ENCODE peak calls at places on chromosomes 13 and 19, in eight cellular contexts. One of them, this sample, is unnamed. For H3K9me3, the result is how much of the 10 kb centered on the place peaks cover.

GRCh38 chr19:19406878-19407639 is 1.6 kb downstream of the GATAD2A start:
- DNase-seq in tibial nerve: no peak
- DNase-seq in psoas muscle: peak
- DNase-seq in lower lobe of right lung: peak
- DNase-seq in CD4-positive, CD25-positive, alpha-beta regulatory T cell: peak
- DNase-seq in testis: peak
- DNase-seq in body of pancreas: peak
- DNase-seq in H1: no peak
- DNase-seq in this sample: peak

GRCh38 chr19:19662866-19663291 is 597 bp downstream of the ATP13A1 start:
- DNase-seq in tibial nerve: no peak
- DNase-seq in psoas muscle: peak
- DNase-seq in lower lobe of right lung: no peak
- DNase-seq in CD4-positive, CD25-positive, alpha-beta regulatory T cell: no peak
- DNase-seq in testis: no peak
- DNase-seq in body of pancreas: no peak
- DNase-seq in H1: no peak
- DNase-seq in this sample: no peak

GRCh38 chr13:28761586-28761985 is 42.8 kb upstream of the SLC46A3 start:
- DNase-seq in tibial nerve: no peak
- DNase-seq in psoas muscle: no peak
- DNase-seq in lower lobe of right lung: no peak
- DNase-seq in CD4-positive, CD25-positive, alpha-beta regulatory T cell: no peak
- DNase-seq in testis: no peak
- DNase-seq in body of pancreas: no peak
- DNase-seq in H1: no peak
- DNase-seq in this sample: no peak

GRCh38 chr13:76516013-76516412 is 370.2 kb downstream of the KCTD12 start:
- DNase-seq in tibial nerve: no peak
- DNase-seq in psoas muscle: no peak
- DNase-seq in lower lobe of right lung: no peak
- DNase-seq in CD4-positive, CD25-positive, alpha-beta regulatory T cell: no peak
- DNase-seq in testis: no peak
- DNase-seq in body of pancreas: no peak
- DNase-seq in H1: no peak
- DNase-seq in this sample: no peak

GRCh38 chr19:9917322-9917721 is 19.0 kb downstream of the OLFM2 start:
- DNase-seq in tibial nerve: no peak
- DNase-seq in psoas muscle: no peak
- DNase-seq in lower lobe of right lung: no peak
- DNase-seq in CD4-positive, CD25-positive, alpha-beta regulatory T cell: no peak
- DNase-seq in testis: peak
- DNase-seq in body of pancreas: peak
- DNase-seq in H1: no peak
- DNase-seq in this sample: peak

GRCh38 chr13:40127925-40128324 is 472.5 kb downstream of the COG6 start:
- DNase-seq in tibial nerve: no peak
- DNase-seq in psoas muscle: no peak
- DNase-seq in lower lobe of right lung: no peak
- DNase-seq in CD4-positive, CD25-positive, alpha-beta regulatory T cell: no peak
- DNase-seq in testis: no peak
- DNase-seq in body of pancreas: no peak
- DNase-seq in H1: no peak
- DNase-seq in this sample: no peak

GRCh38 chr19:10461047-10461949 is 41.0 kb downstream of the PDE4A start:
- DNase-seq in tibial nerve: peak
- DNase-seq in psoas muscle: peak
- DNase-seq in lower lobe of right lung: peak
- DNase-seq in CD4-positive, CD25-positive, alpha-beta regulatory T cell: peak
- DNase-seq in testis: peak
- DNase-seq in body of pancreas: peak
- DNase-seq in H1: peak
- DNase-seq in this sample: peak

GRCh38 chr13:97295279-97296182 is 73.4 kb downstream of the MBNL2 start:
- DNase-seq in tibial nerve: no peak
- DNase-seq in psoas muscle: no peak
- DNase-seq in lower lobe of right lung: no peak
- DNase-seq in CD4-positive, CD25-positive, alpha-beta regulatory T cell: no peak
- DNase-seq in testis: no peak
- DNase-seq in body of pancreas: no peak
- DNase-seq in H1: no peak
- DNase-seq in this sample: no peak

GRCh38 chr13:40130871-40131636 is 475.6 kb downstream of the COG6 start:
- DNase-seq in tibial nerve: no peak
- DNase-seq in psoas muscle: no peak
- DNase-seq in lower lobe of right lung: no peak
- DNase-seq in CD4-positive, CD25-positive, alpha-beta regulatory T cell: no peak
- DNase-seq in testis: no peak
- DNase-seq in body of pancreas: no peak
- DNase-seq in H1: no peak
- DNase-seq in this sample: no peak

GRCh38 chr19:15538774-15539173 is 30.4 kb downstream of the CYP4F22 start:
- DNase-seq in tibial nerve: no peak
- DNase-seq in psoas muscle: no peak
- DNase-seq in lower lobe of right lung: no peak
- DNase-seq in CD4-positive, CD25-positive, alpha-beta regulatory T cell: no peak
- DNase-seq in testis: no peak
- DNase-seq in body of pancreas: no peak
- DNase-seq in H1: no peak
- DNase-seq in this sample: no peak

GRCh38 chr13:71854401-71854800 is 12.6 kb downstream of the DACH1 start:
- DNase-seq in tibial nerve: no peak
- DNase-seq in psoas muscle: no peak
- DNase-seq in lower lobe of right lung: no peak
- DNase-seq in CD4-positive, CD25-positive, alpha-beta regulatory T cell: no peak
- DNase-seq in testis: no peak
- DNase-seq in body of pancreas: no peak
- DNase-seq in H1: no peak
- DNase-seq in this sample: no peak

GRCh38 chr19:31356587-31357314 is 7.5 kb upstream of the TSHZ3 start:
- DNase-seq in tibial nerve: no peak
- DNase-seq in psoas muscle: peak
- DNase-seq in lower lobe of right lung: peak
- DNase-seq in CD4-positive, CD25-positive, alpha-beta regulatory T cell: peak
- DNase-seq in testis: peak
- DNase-seq in body of pancreas: peak
- DNase-seq in H1: no peak
- DNase-seq in this sample: no peak

GRCh38 chr19:45451181-45451849 is 16.5 kb upstream of the FOSB start:
- DNase-seq in tibial nerve: no peak
- DNase-seq in psoas muscle: peak
- DNase-seq in lower lobe of right lung: no peak
- DNase-seq in CD4-positive, CD25-positive, alpha-beta regulatory T cell: peak
- DNase-seq in testis: peak
- DNase-seq in body of pancreas: peak
- DNase-seq in H1: no peak
- DNase-seq in this sample: no peak

GRCh38 chr13:76454991-76455390 is 431.2 kb downstream of the KCTD12 start:
- DNase-seq in tibial nerve: no peak
- DNase-seq in psoas muscle: no peak
- DNase-seq in lower lobe of right lung: no peak
- DNase-seq in CD4-positive, CD25-positive, alpha-beta regulatory T cell: no peak
- DNase-seq in testis: no peak
- DNase-seq in body of pancreas: no peak
- DNase-seq in H1: no peak
- DNase-seq in this sample: no peak

GRCh38 chr19:17772172-17772571 is 20.9 kb downstream of the FCHO1 start:
- DNase-seq in tibial nerve: no peak
- DNase-seq in psoas muscle: no peak
- DNase-seq in lower lobe of right lung: no peak
- DNase-seq in CD4-positive, CD25-positive, alpha-beta regulatory T cell: no peak
- DNase-seq in testis: peak
- DNase-seq in body of pancreas: no peak
- DNase-seq in H1: no peak
- DNase-seq in this sample: no peak

GRCh38 chr13:20828540-20829364 is 55.0 kb upstream of the EEF1AKMT1 start:
- DNase-seq in tibial nerve: no peak
- DNase-seq in psoas muscle: no peak
- DNase-seq in lower lobe of right lung: no peak
- DNase-seq in CD4-positive, CD25-positive, alpha-beta regulatory T cell: peak
- DNase-seq in testis: no peak
- DNase-seq in body of pancreas: peak
- DNase-seq in H1: no peak
- DNase-seq in this sample: peak

GRCh38 chr19:23554548-23554947 is 132.5 kb downstream of the ZNF675 start:
- DNase-seq in tibial nerve: no peak
- DNase-seq in psoas muscle: no peak
- DNase-seq in lower lobe of right lung: no peak
- DNase-seq in CD4-positive, CD25-positive, alpha-beta regulatory T cell: no peak
- DNase-seq in testis: no peak
- DNase-seq in body of pancreas: no peak
- DNase-seq in H1: no peak
- DNase-seq in this sample: no peak

GRCh38 chr19:18023596-18024212 is 15.7 kb downstream of the ARRDC2 start:
- DNase-seq in tibial nerve: peak
- DNase-seq in psoas muscle: peak
- DNase-seq in lower lobe of right lung: peak
- DNase-seq in CD4-positive, CD25-positive, alpha-beta regulatory T cell: peak
- DNase-seq in testis: peak
- DNase-seq in body of pancreas: peak
- DNase-seq in H1: no peak
- DNase-seq in this sample: no peak

GRCh38 chr19:4360641-4361151 is 17.3 kb downstream of the MPND start:
- DNase-seq in tibial nerve: no peak
- DNase-seq in psoas muscle: no peak
- DNase-seq in lower lobe of right lung: peak
- DNase-seq in CD4-positive, CD25-positive, alpha-beta regulatory T cell: no peak
- DNase-seq in testis: peak
- DNase-seq in body of pancreas: no peak
- DNase-seq in H1: no peak
- DNase-seq in this sample: peak

GRCh38 chr19:33395561-33396550 is 22.3 kb downstream of the CEBPG start:
- DNase-seq in tibial nerve: peak
- DNase-seq in psoas muscle: peak
- DNase-seq in lower lobe of right lung: peak
- DNase-seq in CD4-positive, CD25-positive, alpha-beta regulatory T cell: no peak
- DNase-seq in testis: peak
- DNase-seq in body of pancreas: no peak
- DNase-seq in H1: no peak
- DNase-seq in this sample: no peak

GRCh38 chr19:4098493-4098892 is 25.4 kb downstream of the MAP2K2 start:
- DNase-seq in tibial nerve: no peak
- DNase-seq in psoas muscle: peak
- DNase-seq in lower lobe of right lung: no peak
- DNase-seq in CD4-positive, CD25-positive, alpha-beta regulatory T cell: no peak
- DNase-seq in testis: no peak
- DNase-seq in body of pancreas: no peak
- DNase-seq in H1: no peak
- DNase-seq in this sample: no peak

GRCh38 chr19:34838753-34839431 is 65.9 kb upstream of the ZNF599 start:
- DNase-seq in tibial nerve: no peak
- DNase-seq in psoas muscle: no peak
- DNase-seq in lower lobe of right lung: no peak
- DNase-seq in CD4-positive, CD25-positive, alpha-beta regulatory T cell: no peak
- DNase-seq in testis: peak
- DNase-seq in body of pancreas: peak
- DNase-seq in H1: peak
- DNase-seq in this sample: peak

GRCh38 chr19:38441660-38442348 is 8.3 kb downstream of the RYR1 start:
- DNase-seq in tibial nerve: no peak
- DNase-seq in psoas muscle: no peak
- DNase-seq in lower lobe of right lung: no peak
- DNase-seq in CD4-positive, CD25-positive, alpha-beta regulatory T cell: no peak
- DNase-seq in testis: no peak
- DNase-seq in body of pancreas: no peak
- DNase-seq in H1: no peak
- DNase-seq in this sample: peak

GRCh38 chr19:27635401-27635800 is 1577.5 kb downstream of the UQCRFS1 start:
- DNase-seq in tibial nerve: no peak
- DNase-seq in psoas muscle: no peak
- DNase-seq in lower lobe of right lung: no peak
- DNase-seq in CD4-positive, CD25-positive, alpha-beta regulatory T cell: no peak
- DNase-seq in testis: no peak
- DNase-seq in body of pancreas: no peak
- DNase-seq in H1: no peak
- DNase-seq in this sample: no peak
- H3K9me3 ChIP-seq in tibial nerve: half or more
- H3K9me3 ChIP-seq in psoas muscle: under half
- H3K9me3 ChIP-seq in lower lobe of right lung: under half
- H3K9me3 ChIP-seq in CD4-positive, CD25-positive, alpha-beta regulatory T cell: half or more
- H3K9me3 ChIP-seq in testis: under half
- H3K9me3 ChIP-seq in body of pancreas: under half
- H3K9me3 ChIP-seq in H1: under half
- H3K9me3 ChIP-seq in this sample: under half

DNA sequence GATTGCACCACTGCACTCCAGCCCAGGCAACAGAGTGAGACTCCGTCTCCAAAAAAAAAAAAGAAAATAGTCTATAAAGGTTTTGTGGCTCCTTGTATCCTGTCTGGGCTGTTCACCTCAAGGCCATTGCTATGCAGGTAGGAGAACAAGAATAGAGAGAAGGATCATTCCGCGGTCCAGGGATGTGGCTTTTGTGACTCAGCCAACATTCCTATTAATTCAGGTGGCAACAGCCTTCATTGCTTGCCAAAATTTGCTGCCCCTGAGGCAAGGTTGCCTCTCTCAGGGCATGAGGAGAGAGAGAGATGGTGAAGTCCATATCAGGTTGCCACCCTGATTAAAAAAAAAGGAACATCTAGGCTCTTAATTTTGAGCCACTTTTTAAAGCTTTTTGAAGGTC is 8.0 kb downstream of the ZNF551 start:
- DNase-seq in tibial nerve: no peak
- DNase-seq in psoas muscle: no peak
- DNase-seq in lower lobe of right lung: no peak
- DNase-seq in CD4-positive, CD25-positive, alpha-beta regulatory T cell: no peak
- DNase-seq in testis: no peak
- DNase-seq in body of pancreas: no peak
- DNase-seq in H1: no peak
- DNase-seq in this sample: no peak
- H3K9me3 ChIP-seq in tibial nerve: half or more
- H3K9me3 ChIP-seq in psoas muscle: half or more
- H3K9me3 ChIP-seq in lower lobe of right lung: half or more
- H3K9me3 ChIP-seq in CD4-positive, CD25-positive, alpha-beta regulatory T cell: half or more
- H3K9me3 ChIP-seq in testis: under half
- H3K9me3 ChIP-seq in body of pancreas: half or more
- H3K9me3 ChIP-seq in H1: under half
- H3K9me3 ChIP-seq in this sample: under half

GRCh38 chr19:49342291-49342721 is 7.1 kb downstream of the CD37 start:
- DNase-seq in tibial nerve: no peak
- DNase-seq in psoas muscle: no peak
- DNase-seq in lower lobe of right lung: peak
- DNase-seq in CD4-positive, CD25-positive, alpha-beta regulatory T cell: no peak
- DNase-seq in testis: no peak
- DNase-seq in body of pancreas: no peak
- DNase-seq in H1: no peak
- DNase-seq in this sample: no peak
- H3K9me3 ChIP-seq in tibial nerve: under half
- H3K9me3 ChIP-seq in psoas muscle: under half
- H3K9me3 ChIP-seq in lower lobe of right lung: under half
- H3K9me3 ChIP-seq in CD4-positive, CD25-positive, alpha-beta regulatory T cell: under half
- H3K9me3 ChIP-seq in testis: under half
- H3K9me3 ChIP-seq in body of pancreas: under half
- H3K9me3 ChIP-seq in H1: under half
- H3K9me3 ChIP-seq in this sample: under half

GRCh38 chr19:40026597-40026970 is 29.4 kb downstream of the ZNF780B start:
- DNase-seq in tibial nerve: no peak
- DNase-seq in psoas muscle: no peak
- DNase-seq in lower lobe of right lung: no peak
- DNase-seq in CD4-positive, CD25-positive, alpha-beta regulatory T cell: no peak
- DNase-seq in testis: no peak
- DNase-seq in body of pancreas: no peak
- DNase-seq in H1: no peak
- DNase-seq in this sample: no peak

GRCh38 chr19:40023969-40024368 is 27.1 kb downstream of the ZNF546 start:
- DNase-seq in tibial nerve: no peak
- DNase-seq in psoas muscle: no peak
- DNase-seq in lower lobe of right lung: no peak
- DNase-seq in CD4-positive, CD25-positive, alpha-beta regulatory T cell: no peak
- DNase-seq in testis: no peak
- DNase-seq in body of pancreas: no peak
- DNase-seq in H1: no peak
- DNase-seq in this sample: no peak

GRCh38 chr19:40025938-40026596 is 29.2 kb downstream of the ZNF546 start:
- DNase-seq in tibial nerve: no peak
- DNase-seq in psoas muscle: no peak
- DNase-seq in lower lobe of right lung: no peak
- DNase-seq in CD4-positive, CD25-positive, alpha-beta regulatory T cell: no peak
- DNase-seq in testis: no peak
- DNase-seq in body of pancreas: no peak
- DNase-seq in H1: no peak
- DNase-seq in this sample: no peak
- H3K9me3 ChIP-seq in tibial nerve: half or more
- H3K9me3 ChIP-seq in psoas muscle: half or more
- H3K9me3 ChIP-seq in lower lobe of right lung: half or more
- H3K9me3 ChIP-seq in CD4-positive, CD25-positive, alpha-beta regulatory T cell: half or more
- H3K9me3 ChIP-seq in testis: under half
- H3K9me3 ChIP-seq in body of pancreas: half or more
- H3K9me3 ChIP-seq in H1: half or more
- H3K9me3 ChIP-seq in this sample: under half

This sample was measured in WERI-Rb-1.